ENCODE peak calls at places on chromosomes 11 and 22, in four cellular contexts. One of them, this sample, is unnamed.

GRCh38 chr11:68659158-68659921 is 25.0 kb upstream of the GAL start:
- DNase-seq in Panc1: peak
- DNase-seq in iris pigment epithelial cell: peak
- DNase-seq in central memory CD4-positive, alpha-beta T cell: no peak
- DNase-seq in this sample: no peak

GRCh38 chr11:36037031-36037430 is 93.2 kb downstream of the LDLRAD3 start:
- DNase-seq in Panc1: no peak
- DNase-seq in iris pigment epithelial cell: peak
- DNase-seq in central memory CD4-positive, alpha-beta T cell: no peak
- DNase-seq in this sample: no peak

GRCh38 chr11:63567044-63567840 is 4.1 kb upstream of the PLAAT2 start:
- DNase-seq in Panc1: peak
- DNase-seq in iris pigment epithelial cell: peak
- DNase-seq in central memory CD4-positive, alpha-beta T cell: peak
- DNase-seq in this sample: no peak

GRCh38 chr22:30754971-30755759 is 60.5 kb downstream of the OSBP2 start:
- DNase-seq in Panc1: no peak
- DNase-seq in iris pigment epithelial cell: peak
- DNase-seq in central memory CD4-positive, alpha-beta T cell: peak
- DNase-seq in this sample: no peak

GRCh38 chr11:811446-812245 is 1.9 kb downstream of the RPLP2 start:
- DNase-seq in Panc1: no peak
- DNase-seq in iris pigment epithelial cell: no peak
- DNase-seq in central memory CD4-positive, alpha-beta T cell: no peak
- DNase-seq in this sample: no peak

GRCh38 chr22:42937164-42937854 is 77.6 kb downstream of the PACSIN2 start:
- DNase-seq in Panc1: no peak
- DNase-seq in iris pigment epithelial cell: peak
- DNase-seq in central memory CD4-positive, alpha-beta T cell: no peak
- DNase-seq in this sample: no peak

GRCh38 chr11:2748061-2748813 is 48.4 kb upstream of the KCNQ1OT1 start:
- DNase-seq in Panc1: no peak
- DNase-seq in iris pigment epithelial cell: no peak
- DNase-seq in central memory CD4-positive, alpha-beta T cell: no peak
- DNase-seq in this sample: no peak

GRCh38 chr11:119742263-119742861 is 13.4 kb upstream of the NECTIN1 start:
- DNase-seq in Panc1: no peak
- DNase-seq in iris pigment epithelial cell: no peak
- DNase-seq in central memory CD4-positive, alpha-beta T cell: no peak
- DNase-seq in this sample: no peak

GRCh38 chr11:6612816-6613136 is 760 bp upstream of the TAF10 start:
- DNase-seq in Panc1: no peak
- DNase-seq in iris pigment epithelial cell: no peak
- DNase-seq in central memory CD4-positive, alpha-beta T cell: no peak
- DNase-seq in this sample: no peak

GRCh38 chr22:38873469-38874411 is 1.7 kb upstream of the CBX6 start:
- DNase-seq in Panc1: no peak
- DNase-seq in iris pigment epithelial cell: no peak
- DNase-seq in central memory CD4-positive, alpha-beta T cell: peak
- DNase-seq in this sample: no peak

GRCh38 chr11:64887757-64888405 is 9.5 kb upstream of the EHD1 start:
- DNase-seq in Panc1: no peak
- DNase-seq in iris pigment epithelial cell: no peak
- DNase-seq in central memory CD4-positive, alpha-beta T cell: peak
- DNase-seq in this sample: peak